ENCODE peak calls at places on chromosomes 2 and 18, in nine cellular contexts. One of them, this sample, is unnamed.

GRCh38 chr18:44696892-44697291 is 16.2 kb downstream of the SETBP1 start:
- DNase-seq in AG08396: no peak
- DNase-seq in right lobe of liver: peak; percentile 81
- DNase-seq in effector CD8-positive, alpha-beta T cell: no peak
- DNase-seq in GM13977: no peak
- DNase-seq in midbrain: no peak
- DNase-seq in LoVo: no peak
- DNase-seq in activated CD8-positive, alpha-beta memory T cell treated with anti-CD3 and anti-CD28 coated beads for 1 hour: no peak
- DNase-seq in non-pigmented ciliary epithelial cell: no peak
- DNase-seq in this sample: no peak

GRCh38 chr2:25079050-25079635 is 37.3 kb downstream of the EFR3B start:
- DNase-seq in midbrain: no peak
- DNase-seq in non-pigmented ciliary epithelial cell: no peak
- DNase-seq in GM13977: no peak
- DNase-seq in LoVo: no peak
- DNase-seq in right lobe of liver: no peak
- DNase-seq in effector CD8-positive, alpha-beta T cell: no peak
- DNase-seq in AG08396: no peak
- DNase-seq in activated CD8-positive, alpha-beta memory T cell treated with anti-CD3 and anti-CD28 coated beads for 1 hour: no peak
- DNase-seq in this sample: no peak

GRCh38 chr2:188623995-188624643 is 332.4 kb downstream of the GULP1 start:
- DNase-seq in AG08396: no peak
- DNase-seq in GM13977: no peak
- DNase-seq in midbrain: no peak
- DNase-seq in effector CD8-positive, alpha-beta T cell: no peak
- DNase-seq in right lobe of liver: no peak
- DNase-seq in activated CD8-positive, alpha-beta memory T cell treated with anti-CD3 and anti-CD28 coated beads for 1 hour: no peak
- DNase-seq in LoVo: no peak
- DNase-seq in non-pigmented ciliary epithelial cell: peak; percentile 78
- DNase-seq in this sample: no peak

GRCh38 chr2:39697480-39697879 is 31.8 kb downstream of the TMEM178A start:
- DNase-seq in non-pigmented ciliary epithelial cell: no peak
- DNase-seq in midbrain: peak; percentile 35
- DNase-seq in effector CD8-positive, alpha-beta T cell: no peak
- DNase-seq in LoVo: no peak
- DNase-seq in right lobe of liver: no peak
- DNase-seq in activated CD8-positive, alpha-beta memory T cell treated with anti-CD3 and anti-CD28 coated beads for 1 hour: no peak
- DNase-seq in AG08396: no peak
- DNase-seq in GM13977: no peak
- DNase-seq in this sample: no peak

GRCh38 chr2:203463176-203463797 is 71.8 kb downstream of the RAPH1 start:
- DNase-seq in LoVo: no peak
- DNase-seq in non-pigmented ciliary epithelial cell: no peak
- DNase-seq in activated CD8-positive, alpha-beta memory T cell treated with anti-CD3 and anti-CD28 coated beads for 1 hour: no peak
- DNase-seq in right lobe of liver: no peak
- DNase-seq in AG08396: no peak
- DNase-seq in effector CD8-positive, alpha-beta T cell: no peak
- DNase-seq in GM13977: no peak
- DNase-seq in midbrain: no peak
- DNase-seq in this sample: no peak

GRCh38 chr18:74819433-74820059 is 221.9 kb downstream of the ZNF407 start:
- DNase-seq in non-pigmented ciliary epithelial cell: no peak
- DNase-seq in GM13977: no peak
- DNase-seq in LoVo: no peak
- DNase-seq in right lobe of liver: no peak
- DNase-seq in midbrain: peak; percentile 23
- DNase-seq in activated CD8-positive, alpha-beta memory T cell treated with anti-CD3 and anti-CD28 coated beads for 1 hour: no peak
- DNase-seq in effector CD8-positive, alpha-beta T cell: no peak
- DNase-seq in AG08396: no peak
- DNase-seq in this sample: no peak

GRCh38 chr2:224276251-224276650 is 125.7 kb downstream of the FAM124B start:
- DNase-seq in effector CD8-positive, alpha-beta T cell: no peak
- DNase-seq in AG08396: no peak
- DNase-seq in right lobe of liver: no peak
- DNase-seq in LoVo: no peak
- DNase-seq in non-pigmented ciliary epithelial cell: no peak
- DNase-seq in activated CD8-positive, alpha-beta memory T cell treated with anti-CD3 and anti-CD28 coated beads for 1 hour: no peak
- DNase-seq in GM13977: no peak
- DNase-seq in midbrain: no peak
- DNase-seq in this sample: no peak

GRCh38 chr2:195608768-195609454 is 48.1 kb upstream of the SLC39A10 start:
- DNase-seq in effector CD8-positive, alpha-beta T cell: no peak
- DNase-seq in AG08396: no peak
- DNase-seq in non-pigmented ciliary epithelial cell: no peak
- DNase-seq in LoVo: no peak
- DNase-seq in right lobe of liver: no peak
- DNase-seq in midbrain: no peak
- DNase-seq in activated CD8-positive, alpha-beta memory T cell treated with anti-CD3 and anti-CD28 coated beads for 1 hour: no peak
- DNase-seq in GM13977: no peak
- DNase-seq in this sample: no peak

GRCh38 chr2:218259099-218259921 is 1.5 kb upstream of the GPBAR1 start:
- DNase-seq in midbrain: no peak
- DNase-seq in GM13977: no peak
- DNase-seq in AG08396: peak; percentile 79
- DNase-seq in non-pigmented ciliary epithelial cell: peak; percentile 58
- DNase-seq in activated CD8-positive, alpha-beta memory T cell treated with anti-CD3 and anti-CD28 coated beads for 1 hour: no peak
- DNase-seq in effector CD8-positive, alpha-beta T cell: no peak
- DNase-seq in LoVo: no peak
- DNase-seq in right lobe of liver: peak; percentile 48
- DNase-seq in this sample: no peak

GRCh38 chr2:5895284-5895683 is 203.1 kb downstream of the SOX11 start:
- DNase-seq in non-pigmented ciliary epithelial cell: no peak
- DNase-seq in midbrain: no peak
- DNase-seq in GM13977: no peak
- DNase-seq in AG08396: no peak
- DNase-seq in right lobe of liver: no peak
- DNase-seq in LoVo: no peak
- DNase-seq in effector CD8-positive, alpha-beta T cell: no peak
- DNase-seq in activated CD8-positive, alpha-beta memory T cell treated with anti-CD3 and anti-CD28 coated beads for 1 hour: no peak
- DNase-seq in this sample: no peak

GRCh38 chr2:171383141-171383540 is 50.6 kb downstream of the METTL8 start:
- DNase-seq in GM13977: no peak
- DNase-seq in non-pigmented ciliary epithelial cell: no peak
- DNase-seq in activated CD8-positive, alpha-beta memory T cell treated with anti-CD3 and anti-CD28 coated beads for 1 hour: no peak
- DNase-seq in right lobe of liver: no peak
- DNase-seq in LoVo: no peak
- DNase-seq in midbrain: no peak
- DNase-seq in AG08396: no peak
- DNase-seq in effector CD8-positive, alpha-beta T cell: no peak
- DNase-seq in this sample: no peak

GRCh38 chr2:110881908-110882307 is 149.5 kb downstream of the ACOXL start:
- DNase-seq in AG08396: no peak
- DNase-seq in activated CD8-positive, alpha-beta memory T cell treated with anti-CD3 and anti-CD28 coated beads for 1 hour: no peak
- DNase-seq in GM13977: no peak
- DNase-seq in LoVo: no peak
- DNase-seq in effector CD8-positive, alpha-beta T cell: no peak
- DNase-seq in midbrain: no peak
- DNase-seq in right lobe of liver: no peak
- DNase-seq in non-pigmented ciliary epithelial cell: no peak
- DNase-seq in this sample: no peak

GRCh38 chr2:29431485-29431884 is 316.3 kb downstream of the CLIP4 start:
- DNase-seq in LoVo: no peak
- DNase-seq in midbrain: no peak
- DNase-seq in non-pigmented ciliary epithelial cell: no peak
- DNase-seq in effector CD8-positive, alpha-beta T cell: no peak
- DNase-seq in AG08396: no peak
- DNase-seq in right lobe of liver: no peak
- DNase-seq in activated CD8-positive, alpha-beta memory T cell treated with anti-CD3 and anti-CD28 coated beads for 1 hour: no peak
- DNase-seq in GM13977: no peak
- DNase-seq in this sample: no peak

GRCh38 chr2:74689671-74690070 is 35.6 kb downstream of the SEMA4F start:
- DNase-seq in right lobe of liver: no peak
- DNase-seq in non-pigmented ciliary epithelial cell: no peak
- DNase-seq in midbrain: no peak
- DNase-seq in LoVo: no peak
- DNase-seq in effector CD8-positive, alpha-beta T cell: no peak
- DNase-seq in activated CD8-positive, alpha-beta memory T cell treated with anti-CD3 and anti-CD28 coated beads for 1 hour: no peak
- DNase-seq in GM13977: no peak
- DNase-seq in AG08396: no peak
- DNase-seq in this sample: no peak

GRCh38 chr18:74493689-74494088 is 2.5 kb upstream of the CNDP2 start:
- DNase-seq in midbrain: peak; percentile 63
- DNase-seq in AG08396: no peak
- DNase-seq in LoVo: peak; percentile 49
- DNase-seq in effector CD8-positive, alpha-beta T cell: peak; percentile 14
- DNase-seq in non-pigmented ciliary epithelial cell: peak; percentile 44
- DNase-seq in right lobe of liver: peak; percentile 75
- DNase-seq in activated CD8-positive, alpha-beta memory T cell treated with anti-CD3 and anti-CD28 coated beads for 1 hour: peak; percentile 17
- DNase-seq in GM13977: peak; percentile 58
- DNase-seq in this sample: no peak

GRCh38 chr2:8254791-8255447 is 426.9 kb upstream of the ID2 start:
- DNase-seq in non-pigmented ciliary epithelial cell: no peak
- DNase-seq in effector CD8-positive, alpha-beta T cell: no peak
- DNase-seq in AG08396: no peak
- DNase-seq in right lobe of liver: no peak
- DNase-seq in LoVo: no peak
- DNase-seq in GM13977: no peak
- DNase-seq in activated CD8-positive, alpha-beta memory T cell treated with anti-CD3 and anti-CD28 coated beads for 1 hour: no peak
- DNase-seq in midbrain: no peak
- DNase-seq in this sample: no peak

GRCh38 chr18:11689972-11690570 is 1.0 kb downstream of the GNAL start:
- DNase-seq in activated CD8-positive, alpha-beta memory T cell treated with anti-CD3 and anti-CD28 coated beads for 1 hour: no peak
- DNase-seq in LoVo: peak; percentile 29
- DNase-seq in AG08396: no peak
- DNase-seq in right lobe of liver: no peak
- DNase-seq in midbrain: no peak
- DNase-seq in non-pigmented ciliary epithelial cell: no peak
- DNase-seq in effector CD8-positive, alpha-beta T cell: no peak
- DNase-seq in GM13977: no peak
- DNase-seq in this sample: no peak

GRCh38 chr2:99032786-99033185 is 96.8 kb upstream of the CRACDL start:
- DNase-seq in effector CD8-positive, alpha-beta T cell: no peak
- DNase-seq in right lobe of liver: no peak
- DNase-seq in midbrain: no peak
- DNase-seq in LoVo: no peak
- DNase-seq in AG08396: no peak
- DNase-seq in activated CD8-positive, alpha-beta memory T cell treated with anti-CD3 and anti-CD28 coated beads for 1 hour: no peak
- DNase-seq in non-pigmented ciliary epithelial cell: no peak
- DNase-seq in GM13977: no peak
- DNase-seq in this sample: peak; percentile 90

GRCh38 chr2:70706026-70706795 is 61.8 kb downstream of the ADD2 start:
- DNase-seq in non-pigmented ciliary epithelial cell: no peak
- DNase-seq in activated CD8-positive, alpha-beta memory T cell treated with anti-CD3 and anti-CD28 coated beads for 1 hour: no peak
- DNase-seq in LoVo: no peak
- DNase-seq in effector CD8-positive, alpha-beta T cell: no peak
- DNase-seq in AG08396: no peak
- DNase-seq in midbrain: no peak
- DNase-seq in GM13977: no peak
- DNase-seq in right lobe of liver: no peak
- DNase-seq in this sample: no peak

GRCh38 chr2:237864940-237865622 is 5.7 kb downstream of the RAMP1 start:
- DNase-seq in right lobe of liver: no peak
- DNase-seq in non-pigmented ciliary epithelial cell: no peak
- DNase-seq in GM13977: no peak
- DNase-seq in activated CD8-positive, alpha-beta memory T cell treated with anti-CD3 and anti-CD28 coated beads for 1 hour: no peak
- DNase-seq in AG08396: peak; percentile 57
- DNase-seq in midbrain: no peak
- DNase-seq in effector CD8-positive, alpha-beta T cell: no peak
- DNase-seq in LoVo: no peak
- DNase-seq in this sample: no peak

GRCh38 chr2:131126436-131126835 is 21.3 kb downstream of the PLEKHB2 start:
- DNase-seq in non-pigmented ciliary epithelial cell: no peak
- DNase-seq in midbrain: peak; percentile 45
- DNase-seq in activated CD8-positive, alpha-beta memory T cell treated with anti-CD3 and anti-CD28 coated beads for 1 hour: no peak
- DNase-seq in LoVo: no peak
- DNase-seq in effector CD8-positive, alpha-beta T cell: no peak
- DNase-seq in GM13977: no peak
- DNase-seq in right lobe of liver: no peak
- DNase-seq in AG08396: no peak
- DNase-seq in this sample: no peak

GRCh38 chr2:237171396-237171795 is 85.7 kb downstream of the COPS8 start:
- DNase-seq in right lobe of liver: no peak
- DNase-seq in non-pigmented ciliary epithelial cell: peak; percentile 90
- DNase-seq in LoVo: peak; percentile 19
- DNase-seq in activated CD8-positive, alpha-beta memory T cell treated with anti-CD3 and anti-CD28 coated beads for 1 hour: no peak
- DNase-seq in midbrain: no peak
- DNase-seq in effector CD8-positive, alpha-beta T cell: no peak
- DNase-seq in AG08396: peak; percentile 66
- DNase-seq in GM13977: no peak
- DNase-seq in this sample: peak; percentile 86

GRCh38 chr18:11322006-11322405 is 172.6 kb upstream of the PIEZO2 start:
- DNase-seq in GM13977: no peak
- DNase-seq in LoVo: no peak
- DNase-seq in AG08396: no peak
- DNase-seq in midbrain: no peak
- DNase-seq in effector CD8-positive, alpha-beta T cell: no peak
- DNase-seq in activated CD8-positive, alpha-beta memory T cell treated with anti-CD3 and anti-CD28 coated beads for 1 hour: no peak
- DNase-seq in non-pigmented ciliary epithelial cell: no peak
- DNase-seq in right lobe of liver: no peak
- DNase-seq in this sample: no peak

GRCh38 chr18:22983175-22983574 is 50.0 kb downstream of the RBBP8 start:
- DNase-seq in LoVo: peak; percentile 46
- DNase-seq in activated CD8-positive, alpha-beta memory T cell treated with anti-CD3 and anti-CD28 coated beads for 1 hour: no peak
- DNase-seq in AG08396: no peak
- DNase-seq in GM13977: no peak
- DNase-seq in right lobe of liver: no peak
- DNase-seq in midbrain: peak; percentile 8
- DNase-seq in effector CD8-positive, alpha-beta T cell: no peak
- DNase-seq in non-pigmented ciliary epithelial cell: no peak
- DNase-seq in this sample: peak; percentile 30

GRCh38 chr2:176176233-176176632 is 12.2 kb upstream of the HOXD1 start:
- DNase-seq in non-pigmented ciliary epithelial cell: no peak
- DNase-seq in AG08396: no peak
- DNase-seq in LoVo: no peak
- DNase-seq in right lobe of liver: no peak
- DNase-seq in effector CD8-positive, alpha-beta T cell: no peak
- DNase-seq in activated CD8-positive, alpha-beta memory T cell treated with anti-CD3 and anti-CD28 coated beads for 1 hour: no peak
- DNase-seq in midbrain: no peak
- DNase-seq in GM13977: no peak
- DNase-seq in this sample: no peak

GRCh38 chr18:2589345-2590060 is 18.1 kb downstream of the NDC80 start:
- DNase-seq in GM13977: no peak
- DNase-seq in non-pigmented ciliary epithelial cell: no peak
- DNase-seq in right lobe of liver: no peak
- DNase-seq in effector CD8-positive, alpha-beta T cell: no peak
- DNase-seq in midbrain: no peak
- DNase-seq in LoVo: peak; percentile 67
- DNase-seq in activated CD8-positive, alpha-beta memory T cell treated with anti-CD3 and anti-CD28 coated beads for 1 hour: no peak
- DNase-seq in AG08396: no peak
- DNase-seq in this sample: no peak

GRCh38 chr2:188677182-188677581 is 297.0 kb upstream of the COL3A1 start:
- DNase-seq in LoVo: no peak
- DNase-seq in activated CD8-positive, alpha-beta memory T cell treated with anti-CD3 and anti-CD28 coated beads for 1 hour: no peak
- DNase-seq in AG08396: no peak
- DNase-seq in right lobe of liver: no peak
- DNase-seq in non-pigmented ciliary epithelial cell: no peak
- DNase-seq in effector CD8-positive, alpha-beta T cell: no peak
- DNase-seq in midbrain: no peak
- DNase-seq in GM13977: no peak
- DNase-seq in this sample: no peak

GRCh38 chr2:178716394-178716793 is 90.8 kb downstream of the TTN start:
- DNase-seq in midbrain: no peak
- DNase-seq in effector CD8-positive, alpha-beta T cell: no peak
- DNase-seq in activated CD8-positive, alpha-beta memory T cell treated with anti-CD3 and anti-CD28 coated beads for 1 hour: no peak
- DNase-seq in right lobe of liver: no peak
- DNase-seq in GM13977: no peak
- DNase-seq in non-pigmented ciliary epithelial cell: no peak
- DNase-seq in AG08396: no peak
- DNase-seq in LoVo: no peak
- DNase-seq in this sample: no peak

GRCh38 chr2:29518988-29519925 is 402.1 kb downstream of the ALK start:
- DNase-seq in right lobe of liver: peak; percentile 76
- DNase-seq in midbrain: no peak
- DNase-seq in non-pigmented ciliary epithelial cell: peak; percentile 42
- DNase-seq in activated CD8-positive, alpha-beta memory T cell treated with anti-CD3 and anti-CD28 coated beads for 1 hour: no peak
- DNase-seq in AG08396: peak; percentile 60
- DNase-seq in LoVo: no peak
- DNase-seq in GM13977: no peak
- DNase-seq in effector CD8-positive, alpha-beta T cell: no peak
- DNase-seq in this sample: peak; percentile 33

GRCh38 chr2:234595829-234596228 is 98.9 kb upstream of the ARL4C start:
- DNase-seq in GM13977: no peak
- DNase-seq in LoVo: no peak
- DNase-seq in right lobe of liver: no peak
- DNase-seq in activated CD8-positive, alpha-beta memory T cell treated with anti-CD3 and anti-CD28 coated beads for 1 hour: no peak
- DNase-seq in midbrain: no peak
- DNase-seq in non-pigmented ciliary epithelial cell: peak; percentile 56
- DNase-seq in effector CD8-positive, alpha-beta T cell: no peak
- DNase-seq in AG08396: peak; percentile 42
- DNase-seq in this sample: no peak

GRCh38 chr2:126761981-126762878 is 106.3 kb downstream of the GYPC start:
- DNase-seq in GM13977: no peak
- DNase-seq in non-pigmented ciliary epithelial cell: no peak
- DNase-seq in effector CD8-positive, alpha-beta T cell: peak; percentile 16
- DNase-seq in right lobe of liver: no peak
- DNase-seq in midbrain: no peak
- DNase-seq in activated CD8-positive, alpha-beta memory T cell treated with anti-CD3 and anti-CD28 coated beads for 1 hour: no peak
- DNase-seq in LoVo: no peak
- DNase-seq in AG08396: no peak
- DNase-seq in this sample: no peak

This sample was measured in HS-5.